ENCODE peak calls at places on chromosomes 16 and 17, in ten cellular contexts. B is GM12865, Z is osteocyte, U is BJ, A is neural progenitor cell, Y is thoracic aorta, I is nephron progenitor cell, F is left ventricle myocardium inferior, X is heart left ventricle, R is H9. V is an unnamed sample.

GRCh38 chr17:19744922-19745757 is 3.0 kb downstream of the ALDH3A1 start:
- DNase-seq in F (peak), I (peak), U (no peak), X (peak), Z (peak), A (peak), B (peak), Y (peak), R (peak), V (peak)

GRCh38 chr16:58047557-58048348 is 22.2 kb downstream of the MMP15 start:
- DNase-seq in A (no peak), R (peak), U (no peak), Y (no peak), B (no peak), Z (no peak), I (no peak), X (no peak), F (no peak), V (no peak)

GRCh38 chr17:15999141-15999973 is at the start of the genes TTC19 and ZSWIM7:
- DNase-seq in U (peak), A (peak), Z (peak), F (peak), B (peak), I (peak), X (peak), Y (peak), R (peak), V (peak)

GRCh38 chr17:13038931-13039665 is 21.3 kb upstream of the ELAC2 start:
- DNase-seq in R (no peak), U (no peak), B (no peak), A (no peak), F (no peak), Z (no peak), I (no peak), X (no peak), Y (no peak), V (no peak)

GRCh38 chr17:47735536-47736011 is 2.5 kb downstream of the TBX21 start:
- DNase-seq in Z (no peak), Y (no peak), X (no peak), F (no peak), I (no peak), B (peak), R (peak), A (no peak), U (no peak), V (no peak)

GRCh38 chr17:66222772-66223350 is 6.4 kb downstream of the APOH start:
- DNase-seq in X (no peak), B (no peak), R (no peak), Z (no peak), Y (no peak), I (no peak), A (no peak), F (no peak), U (no peak), V (no peak)

GRCh38 chr16:85066346-85066885 is 38.8 kb downstream of the KIAA0513 start:
- DNase-seq in Y (no peak), I (no peak), Z (no peak), F (no peak), X (no peak), R (no peak), U (no peak), A (no peak), B (no peak), V (no peak)

GRCh38 chr16:80994451-80994850 is 12.2 kb downstream of the CMC2 start:
- DNase-seq in F (no peak), B (no peak), X (no peak), U (no peak), R (no peak), Y (no peak), I (no peak), A (no peak), Z (no peak), V (no peak)

GRCh38 chr16:16092925-16093624 is 130.2 kb downstream of the ABCC6 start:
- DNase-seq in A (no peak), B (no peak), I (no peak), R (no peak), U (no peak), Y (no peak), F (no peak), Z (no peak), X (no peak), V (no peak)

GRCh38 chr17:48878920-48879898 is 13.4 kb upstream of the ATP5MC1 start:
- DNase-seq in B (peak), A (peak), Z (no peak), X (no peak), U (no peak), F (no peak), Y (no peak), I (peak), R (peak), V (peak)

GRCh38 chr17:50955160-50955559 is 89.0 kb upstream of the TOB1 start:
- DNase-seq in Z (peak), B (no peak), Y (no peak), F (no peak), I (no peak), X (no peak), A (no peak), U (no peak), R (peak), V (no peak)

GRCh38 chr16:88971371-88972097 is 5.5 kb downstream of the CBFA2T3 start:
- DNase-seq in B (peak), Y (no peak), Z (no peak), X (peak), F (peak), R (no peak), U (no peak), I (no peak), A (no peak), V (peak)

GRCh38 chr16:30523768-30524574 is 2.4 kb downstream of the ZNF768 start:
- DNase-seq in A (no peak), Z (no peak), X (peak), F (peak), Y (no peak), I (no peak), R (no peak), U (no peak), B (no peak), V (no peak)

GRCh38 chr16:53864819-53865491 is 161.0 kb downstream of the FTO start:
- DNase-seq in Y (no peak), I (no peak), U (no peak), X (no peak), A (no peak), B (no peak), R (no peak), F (no peak), Z (no peak), V (peak)

GRCh38 chr16:87063543-87063942 is 253.6 kb downstream of the C16orf95 start:
- DNase-seq in F (no peak), I (no peak), B (no peak), Y (no peak), A (no peak), Z (no peak), U (no peak), R (no peak), X (no peak), V (no peak)

GRCh38 chr17:51258756-51259573 is 884 bp downstream of the MBTD1 start:
- DNase-seq in B (peak), U (no peak), X (no peak), R (peak), Z (no peak), F (no peak), Y (no peak), A (no peak), I (peak), V (peak)

GRCh38 chr17:66893382-66893781 is 58.5 kb downstream of the CACNG5 start:
- DNase-seq in Z (no peak), X (no peak), B (no peak), Y (no peak), I (no peak), R (no peak), F (no peak), A (no peak), U (no peak), V (no peak)

GRCh38 chr16:46717692-46718091 is 28.2 kb downstream of the ORC6 start:
- DNase-seq in F (no peak), Z (no peak), I (no peak), Y (no peak), B (no peak), X (no peak), R (no peak), U (no peak), A (no peak), V (no peak)

GRCh38 chr17:12136243-12136642 is 115.6 kb downstream of the MAP2K4 start:
- DNase-seq in U (no peak), I (no peak), Y (no peak), R (no peak), B (no peak), X (no peak), Z (no peak), A (no peak), F (no peak), V (no peak)

GRCh38 chr16:1455190-1456171 is 11.1 kb upstream of the CCDC154 start:
- DNase-seq in Y (no peak), R (no peak), Z (no peak), F (no peak), U (no peak), I (no peak), B (no peak), X (no peak), A (no peak), V (no peak)

GRCh38 chr17:74690409-74690825 is 22.3 kb downstream of the CD300LF start:
- DNase-seq in Z (no peak), F (no peak), B (peak), A (no peak), R (no peak), U (no peak), Y (no peak), I (no peak), X (no peak), V (no peak)

GRCh38 chr17:692116-692515 is 22.5 kb downstream of the VPS53 start:
- DNase-seq in A (no peak), U (peak), B (no peak), F (no peak), R (no peak), Z (no peak), Y (no peak), I (no peak), X (no peak), V (no peak)

GRCh38 chr17:65345261-65346060 is 208.3 kb downstream of the RGS9 start:
- DNase-seq in F (no peak), Y (no peak), I (no peak), X (no peak), A (no peak), Z (no peak), U (no peak), B (no peak), R (no peak), V (no peak)

DNA sequence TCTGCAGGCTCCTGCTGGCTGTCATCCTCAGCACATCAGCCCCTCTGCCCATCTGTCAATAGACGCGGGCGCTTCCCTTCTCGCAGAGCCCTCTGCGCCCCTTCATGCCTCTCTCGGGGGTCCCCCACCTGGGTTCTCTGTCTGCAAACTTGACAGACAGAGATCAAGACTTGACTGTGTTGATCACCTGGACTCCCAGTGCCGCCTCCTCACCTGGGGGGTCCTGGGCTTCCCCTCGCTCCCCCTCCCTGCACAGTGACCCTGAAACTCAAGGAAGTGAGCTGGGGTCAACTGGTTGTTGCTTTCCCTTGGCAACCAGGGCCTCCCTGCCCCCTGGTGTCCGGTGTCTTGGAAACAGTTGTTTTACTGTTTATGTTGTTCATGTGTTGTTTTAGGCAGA is 31.9 kb downstream of the RNF213 start:
- DNase-seq in B (no peak), A (peak), R (no peak), F (no peak), X (peak), Y (no peak), U (no peak), Z (no peak), I (peak), V (no peak)
- TF ChIP-seq CTCF in B (no peak), A (peak), R (peak), F (no peak), X (no peak), Y (no peak), U (no peak), Z (peak), I (peak), V (no peak)

GRCh38 chr16:49000594-49000993 is 281.0 kb downstream of the CBLN1 start:
- DNase-seq in Y (no peak), A (peak), X (no peak), I (peak), F (no peak), Z (peak), U (no peak), R (peak), B (peak), V (no peak)
- TF ChIP-seq CTCF in Y (no peak), A (peak), X (peak), I (peak), F (peak), Z (no peak), U (peak), R (peak), B (peak), V (peak)

GRCh38 chr17:76707985-76708807 is 2.6 kb downstream of the MXRA7 start:
- DNase-seq in Z (no peak), B (no peak), I (peak), R (peak), F (peak), A (peak), U (no peak), Y (no peak), X (peak), V (no peak)
- TF ChIP-seq CTCF in Z (peak), B (peak), I (peak), R (peak), F (peak), A (peak), U (peak), Y (no peak), X (peak), V (no peak)

GRCh38 chr17:6420173-6420641 is 14.7 kb downstream of the AIPL1 start:
- DNase-seq in X (no peak), B (peak), Y (no peak), A (peak), F (no peak), R (peak), U (no peak), I (peak), Z (no peak), V (peak)
- TF ChIP-seq CTCF in X (peak), B (peak), Y (no peak), A (peak), F (peak), R (peak), U (peak), I (peak), Z (peak), V (no peak)

V was measured in Calu3.